ENCODE peak calls at places on chromosomes 16 and 17, in five cellular contexts. V is A549, I is upper lobe of right lung, T is IMR-90, X is lung. U is an unnamed sample.

GRCh38 chr17:61289408-61290385 is 109.9 kb upstream of the TBX2 start:
- DNase-seq in V (no peak), I (no peak), T (no peak), X (no peak), U (no peak)

GRCh38 chr16:20610192-20610891 is 34.2 kb upstream of the ACSM2B start:
- DNase-seq in V (no peak), I (peak), T (no peak), X (peak), U (no peak)

GRCh38 chr16:53055603-53056527 is 1.1 kb downstream of the CHD9 start:
- DNase-seq in V (peak), I (no peak), T (peak), X (peak), U (peak)

GRCh38 chr16:84119368-84119767 is 2.6 kb upstream of the MBTPS1 start:
- DNase-seq in V (no peak), I (no peak), T (no peak), X (no peak), U (no peak)

GRCh38 chr16:526181-527014 is 1.1 kb upstream of the CAPN15 start:
- DNase-seq in V (no peak), I (peak), T (peak), X (peak), U (no peak)

GRCh38 chr17:76793775-76794174 is 55.9 kb downstream of the MFSD11 start:
- DNase-seq in V (peak), I (no peak), T (peak), X (no peak), U (no peak)

GRCh38 chr16:79261461-79261860 is 339.1 kb downstream of the MAF start:
- DNase-seq in V (peak), I (peak), T (no peak), X (no peak), U (no peak)

GRCh38 chr16:79707867-79708266 is 107.3 kb upstream of the MAF start:
- DNase-seq in V (no peak), I (no peak), T (no peak), X (peak), U (no peak)

GRCh38 chr16:88951989-88952388 is 25.0 kb downstream of the CBFA2T3 start:
- DNase-seq in V (no peak), I (no peak), T (no peak), X (no peak), U (no peak)

GRCh38 chr16:9092963-9093477 is 1.6 kb downstream of the HAPSTR1 start:
- DNase-seq in V (peak), I (peak), T (no peak), X (peak), U (peak)

GRCh38 chr17:50466371-50467113 is 2.1 kb downstream of the CHAD start:
- DNase-seq in V (no peak), I (no peak), T (no peak), X (no peak), U (no peak)

GRCh38 chr17:73657473-73658116 is 13.3 kb upstream of the SDK2 start:
- DNase-seq in V (peak), I (peak), T (no peak), X (peak), U (peak)

GRCh38 chr17:20046629-20047028 is 37.5 kb downstream of the SPECC1 start:
- DNase-seq in V (no peak), I (no peak), T (no peak), X (no peak), U (no peak)

GRCh38 chr16:49776085-49776501 is 79.8 kb downstream of the ZNF423 start:
- DNase-seq in V (no peak), I (no peak), T (no peak), X (no peak), U (no peak)

GRCh38 chr17:31789707-31790505 is 69.1 kb downstream of the COPRS start:
- DNase-seq in V (no peak), I (no peak), T (no peak), X (no peak), U (no peak)

GRCh38 chr17:11268176-11268575 is 27.2 kb downstream of the SHISA6 start:
- DNase-seq in V (no peak), I (no peak), T (no peak), X (no peak), U (no peak)

GRCh38 chr17:77793146-77793887 is 165.2 kb upstream of the TNRC6C start:
- DNase-seq in V (no peak), I (no peak), T (no peak), X (no peak), U (no peak)

GRCh38 chr16:83689385-83689831 is 118.4 kb upstream of the HSBP1 start:
- DNase-seq in V (no peak), I (no peak), T (peak), X (no peak), U (no peak)

GRCh38 chr17:38898291-38898679 is 27.1 kb upstream of the LASP1NB start:
- DNase-seq in V (no peak), I (no peak), T (no peak), X (no peak), U (no peak)

GRCh38 chr17:2483084-2483483 is 28.6 kb downstream of the METTL16 start:
- DNase-seq in V (no peak), I (no peak), T (no peak), X (no peak), U (no peak)

GRCh38 chr17:2484876-2485275 is 26.8 kb downstream of the METTL16 start:
- DNase-seq in V (no peak), I (no peak), T (no peak), X (no peak), U (peak)

GRCh38 chr17:2482218-2482617 is 29.5 kb downstream of the METTL16 start:
- DNase-seq in V (no peak), I (no peak), T (no peak), X (no peak), U (no peak)

GRCh38 chr17:2478446-2478845 is 33.2 kb downstream of the METTL16 start:
- DNase-seq in V (no peak), I (no peak), T (no peak), X (no peak), U (no peak)

DNA sequence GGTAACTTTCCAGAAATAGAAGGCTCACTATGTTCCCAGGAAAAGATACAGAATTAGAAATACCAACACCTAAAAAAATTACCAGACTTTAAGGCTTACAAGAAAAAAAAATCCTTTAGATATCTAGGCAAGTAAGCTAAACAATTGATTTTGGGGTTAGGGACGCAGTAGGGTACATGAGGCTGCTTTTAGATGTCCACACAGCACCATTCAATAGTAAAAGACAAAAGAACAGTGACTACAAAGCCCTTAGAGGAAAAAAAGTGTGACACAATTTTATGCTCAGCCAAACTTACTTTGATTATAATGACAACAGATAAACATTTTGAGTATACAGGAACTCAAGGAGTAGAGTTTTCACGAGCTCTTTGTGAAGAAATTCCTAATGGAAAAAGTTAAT is 29.9 kb downstream of the METTL16 start:
- DNase-seq in V (no peak), I (no peak), T (no peak), X (no peak), U (no peak)
- TF ChIP-seq CTCF in V (no peak), I (no peak), T (no peak), X (no peak), U (no peak)

DNA sequence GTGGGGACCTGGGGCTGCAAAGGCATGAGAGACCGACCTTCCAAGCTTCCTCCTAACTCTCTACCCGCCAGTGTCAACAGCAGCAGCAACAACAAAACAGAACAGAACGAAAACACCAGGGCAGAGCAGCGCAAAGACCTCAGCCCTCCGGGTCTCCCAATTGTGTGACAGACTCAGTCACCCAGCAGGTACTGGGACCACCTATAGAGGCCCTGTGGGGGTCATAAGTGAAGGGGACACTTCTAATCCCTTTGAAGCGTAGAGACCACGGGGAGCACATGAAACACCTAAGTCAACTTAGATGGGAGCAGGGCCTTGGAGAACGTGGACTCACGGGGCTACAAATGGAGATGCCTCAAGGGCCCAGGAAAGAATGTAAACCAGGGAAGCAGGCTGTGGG is 12.6 kb upstream of the CCDC182 start:
- DNase-seq in V (no peak), I (no peak), T (no peak), X (no peak), U (no peak)
- H3K27ac ChIP-seq in V (no peak), I (no peak), T (no peak), X (no peak), U (no peak)

DNA sequence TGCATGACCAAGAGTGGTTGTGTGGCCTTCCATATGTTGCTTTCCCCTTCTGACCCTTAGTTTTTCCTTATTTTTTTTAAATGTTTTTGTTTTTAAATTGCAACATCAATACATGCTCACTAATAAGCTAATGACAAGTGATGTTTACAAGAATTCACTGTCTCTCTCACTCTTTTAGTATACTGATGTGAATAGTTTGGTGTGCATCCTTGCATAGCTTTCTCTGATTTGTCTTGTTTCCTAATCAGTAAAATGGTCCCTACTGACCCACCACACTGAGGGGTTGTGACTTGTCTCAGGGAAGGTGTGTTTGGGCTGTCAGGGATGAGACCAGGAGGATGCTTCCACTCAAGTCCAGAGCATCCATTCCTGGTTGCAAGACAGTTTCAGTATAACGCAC is 26.0 kb downstream of the CIITA start:
- DNase-seq in V (no peak), I (no peak), T (no peak), X (no peak), U (no peak)
- TF ChIP-seq CTCF in V (no peak), I (no peak), T (no peak), X (no peak), U (no peak)

DNA sequence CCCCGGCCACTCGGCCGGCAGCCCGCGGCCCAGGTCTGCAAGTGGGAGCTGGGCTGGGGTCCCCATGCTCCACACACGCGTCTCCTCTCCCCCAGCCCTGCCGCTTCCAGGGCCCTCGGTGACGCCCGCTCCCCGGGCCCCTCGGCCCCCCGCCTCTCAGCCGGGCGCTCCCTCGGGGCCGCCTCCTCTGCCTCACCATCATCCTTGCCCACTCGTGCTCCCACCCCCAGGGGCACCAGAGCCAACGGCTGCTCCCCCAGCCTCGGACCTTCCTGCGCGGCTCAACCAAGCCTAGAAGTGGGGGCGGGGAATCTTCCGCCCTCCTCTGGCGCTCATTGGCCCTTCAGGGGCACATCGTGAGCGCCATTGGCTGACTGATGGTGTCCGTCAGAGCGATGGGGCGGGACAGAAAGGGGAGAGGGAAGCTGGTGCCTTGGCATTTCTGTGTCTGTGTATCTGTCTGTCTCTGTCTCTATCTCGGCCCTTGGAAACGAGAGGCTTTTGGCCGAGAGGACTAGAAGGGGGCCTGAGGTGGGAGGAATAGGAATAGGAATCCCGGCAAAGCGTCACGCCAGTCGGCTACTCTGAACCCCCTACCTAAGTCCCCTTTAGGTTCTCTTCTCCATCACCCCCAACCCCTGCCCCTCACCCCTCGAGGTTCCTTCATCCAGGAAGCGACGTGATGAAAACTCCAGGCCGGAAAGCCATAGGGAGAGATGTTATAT is 88.9 kb downstream of the CDC27 start:
- DNase-seq in V (peak), I (peak), T (peak), X (peak), U (peak)
- H3K27ac ChIP-seq in V (peak), I (peak), T (peak), X (peak), U (peak)

GRCh38 chr16:1713331-1713730 is 7.3 kb downstream of the MAPK8IP3 start:
- DNase-seq in V (no peak), I (no peak), T (no peak), X (no peak), U (no peak)
- TF ChIP-seq CTCF in V (no peak), I (no peak), T (no peak), X (no peak), U (no peak)

GRCh38 chr17:57874058-57874419 is 24.2 kb upstream of the MRPS23 start:
- DNase-seq in V (no peak), I (no peak), T (no peak), X (no peak), U (no peak)
- H3K27ac ChIP-seq in V (peak), I (peak), T (peak), X (peak), U (peak)

DNA sequence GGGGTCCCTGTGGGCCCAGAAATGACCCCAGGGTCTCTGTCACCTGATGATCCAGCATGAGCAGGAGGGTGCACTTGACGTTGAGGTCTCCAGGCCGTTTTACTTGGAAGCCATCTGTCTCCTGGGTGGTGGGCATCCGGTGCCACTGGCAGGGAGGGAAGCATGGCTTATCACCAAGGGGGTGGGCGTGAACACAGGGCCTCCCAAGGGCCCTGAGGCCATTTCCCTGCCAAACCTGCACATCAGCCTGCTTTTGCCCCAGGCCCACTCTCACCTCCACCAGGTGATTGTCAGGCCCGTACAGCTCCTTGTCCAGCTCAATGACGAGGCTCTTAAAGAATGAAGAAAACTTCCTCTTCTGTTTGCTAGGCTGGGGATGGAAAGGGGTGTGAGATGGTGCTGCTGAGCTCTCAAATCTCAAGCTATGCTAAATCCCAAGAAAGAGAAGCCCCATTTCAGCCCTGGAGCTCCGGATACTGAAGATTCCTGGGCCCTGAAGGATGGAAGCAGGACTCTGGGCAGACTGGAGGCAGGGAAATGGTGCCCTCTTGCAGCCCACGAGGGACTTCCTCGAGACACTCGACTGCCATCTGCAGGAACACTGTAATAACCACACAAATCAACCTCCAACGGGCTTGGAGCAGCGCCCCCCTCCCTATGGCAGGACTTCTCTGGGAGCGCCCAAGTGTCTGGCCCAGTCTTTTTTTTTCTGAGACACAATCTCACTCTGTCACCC is 7.1 kb upstream of the FTSJ3 start:
- DNase-seq in V (peak), I (no peak), T (peak), X (peak), U (peak)
- TF ChIP-seq CTCF in V (peak), I (peak), T (peak), X (peak), U (peak)

U was measured in prostate gland.